ENCODE peak calls at places on chromosomes 3 and 15, in four cellular contexts. R is IMR-90, O is H9, F is ascending aorta. Q is an unnamed sample.

GRCh38 chr3:197504239-197505191 is 51.3 kb downstream of the BDH1 start:
- DNase-seq in R (no peak), O (no peak), F (no peak), Q (no peak)

GRCh38 chr15:95887666-95888480 is 442.6 kb upstream of the NR2F2 start:
- DNase-seq in R (peak), O (no peak), F (no peak), Q (no peak)

GRCh38 chr3:171028779-171029232 is 2.3 kb upstream of the SLC2A2 start:
- DNase-seq in R (peak), O (no peak), F (no peak), Q (peak)

GRCh38 chr3:132285620-132285945 is 31.6 kb upstream of the ACP3 start:
- DNase-seq in R (no peak), O (no peak), F (no peak), Q (no peak)

GRCh38 chr3:127676921-127677351 is 4.2 kb downstream of the ABTB1 start:
- DNase-seq in R (no peak), O (no peak), F (peak), Q (no peak)

GRCh38 chr3:59327324-59327939 is 277.6 kb upstream of the CFAP20DC start:
- DNase-seq in R (peak), O (no peak), F (no peak), Q (peak)

GRCh38 chr3:112752092-112752512 is 94.6 kb downstream of the CD200R1L start:
- DNase-seq in R (peak), O (no peak), F (no peak), Q (no peak)

GRCh38 chr3:105715372-105715771 is 153.4 kb downstream of the CBLB start:
- DNase-seq in R (peak), O (no peak), F (no peak), Q (peak)

GRCh38 chr3:148079370-148079769 is 618.3 kb upstream of the AGTR1 start:
- DNase-seq in R (no peak), O (no peak), F (no peak), Q (no peak)

GRCh38 chr15:67463488-67463887 is 57.4 kb upstream of the C15orf61 start:
- DNase-seq in R (no peak), O (no peak), F (no peak), Q (no peak)

GRCh38 chr15:69522361-69522760 is 69.7 kb downstream of the RPLP1 start:
- DNase-seq in R (no peak), O (peak), F (no peak), Q (no peak)

GRCh38 chr3:72494076-72495000 is 353.9 kb downstream of the SHQ1 start:
- DNase-seq in R (peak), O (no peak), F (no peak), Q (no peak)

GRCh38 chr3:88912294-88913014 is 195.0 kb upstream of the EPHA3 start:
- DNase-seq in R (no peak), O (peak), F (no peak), Q (no peak)

GRCh38 chr3:4981688-4982494 is 2.7 kb downstream of the BHLHE40 start:
- DNase-seq in R (peak), O (no peak), F (no peak), Q (no peak)

GRCh38 chr15:62469478-62469873 is 304.4 kb upstream of the C2CD4B start:
- DNase-seq in R (peak), O (no peak), F (peak), Q (no peak)

GRCh38 chr3:66425566-66425965 is 75.3 kb downstream of the LRIG1 start:
- DNase-seq in R (no peak), O (no peak), F (no peak), Q (no peak)

GRCh38 chr3:31178467-31178866 is 284.0 kb upstream of the GADL1 start:
- DNase-seq in R (no peak), O (no peak), F (no peak), Q (no peak)

GRCh38 chr3:12115846-12116245 is 42.9 kb downstream of the TIMP4 start:
- DNase-seq in R (no peak), O (no peak), F (no peak), Q (no peak)

GRCh38 chr3:43349759-43350158 is 63.4 kb downstream of the SNRK start:
- DNase-seq in R (peak), O (no peak), F (no peak), Q (no peak)

GRCh38 chr3:4995500-4996053 is 16.3 kb downstream of the BHLHE40 start:
- DNase-seq in R (peak), O (no peak), F (peak), Q (peak)

GRCh38 chr3:8987673-8988655 is 24.7 kb upstream of the RAD18 start:
- DNase-seq in R (peak), O (peak), F (peak), Q (peak)

GRCh38 chr3:13565581-13566461 is 16.9 kb downstream of the FBLN2 start:
- DNase-seq in R (no peak), O (no peak), F (no peak), Q (no peak)

GRCh38 chr15:90064931-90065681 is 37.2 kb downstream of the IDH2 start:
- DNase-seq in R (no peak), O (no peak), F (no peak), Q (no peak)

GRCh38 chr15:90065682-90066049 is 36.6 kb downstream of the IDH2 start:
- DNase-seq in R (no peak), O (no peak), F (no peak), Q (no peak)

GRCh38 chr15:90062729-90063684 is 39.3 kb downstream of the IDH2 start:
- DNase-seq in R (no peak), O (no peak), F (no peak), Q (no peak)

GRCh38 chr15:90062023-90062728 is 40.1 kb downstream of the IDH2 start:
- DNase-seq in R (no peak), O (peak), F (no peak), Q (peak)

DNA sequence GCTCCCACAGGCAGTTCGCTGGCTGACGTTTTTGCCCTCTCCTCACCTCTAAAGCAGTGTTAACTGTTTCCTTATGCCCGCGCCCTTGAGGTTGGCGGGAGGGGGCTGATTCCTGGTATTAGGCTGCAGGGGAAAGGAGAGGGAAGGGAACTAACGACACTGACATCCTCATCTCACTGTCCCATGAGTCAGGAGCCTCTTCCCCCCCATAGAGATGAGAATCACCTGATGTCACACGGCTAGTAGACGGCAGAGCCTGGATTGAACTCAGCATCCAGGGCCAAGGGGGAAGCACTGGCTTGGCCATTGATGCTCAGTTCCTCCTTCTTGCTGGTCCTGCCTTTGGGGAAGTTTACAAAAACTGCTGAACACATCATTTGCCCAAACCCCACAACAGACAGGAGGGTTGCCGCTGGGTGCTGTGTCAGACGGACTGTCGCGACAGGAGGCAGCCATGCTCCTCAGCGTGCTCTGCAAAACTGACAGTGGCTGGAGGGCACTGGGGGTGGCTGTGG is 38.5 kb downstream of the IDH2 start:
- DNase-seq in R (no peak), O (no peak), F (no peak), Q (no peak)
- H3K27ac ChIP-seq in R (no peak), O (no peak), F (peak), Q (peak)

GRCh38 chr15:41795996-41796395 is 21.7 kb downstream of the MAPKBP1 start:
- DNase-seq in R (no peak), O (no peak), F (no peak), Q (no peak)
- TF ChIP-seq CTCF in R (no peak), O (no peak), F (no peak), Q (no peak)

GRCh38 chr15:39782441-39783138 is at the start of gene FSIP1:
- DNase-seq in R (peak), O (peak), F (peak), Q (peak)
- H3K27ac ChIP-seq in R (peak), O (no peak), F (peak), Q (peak)

DNA sequence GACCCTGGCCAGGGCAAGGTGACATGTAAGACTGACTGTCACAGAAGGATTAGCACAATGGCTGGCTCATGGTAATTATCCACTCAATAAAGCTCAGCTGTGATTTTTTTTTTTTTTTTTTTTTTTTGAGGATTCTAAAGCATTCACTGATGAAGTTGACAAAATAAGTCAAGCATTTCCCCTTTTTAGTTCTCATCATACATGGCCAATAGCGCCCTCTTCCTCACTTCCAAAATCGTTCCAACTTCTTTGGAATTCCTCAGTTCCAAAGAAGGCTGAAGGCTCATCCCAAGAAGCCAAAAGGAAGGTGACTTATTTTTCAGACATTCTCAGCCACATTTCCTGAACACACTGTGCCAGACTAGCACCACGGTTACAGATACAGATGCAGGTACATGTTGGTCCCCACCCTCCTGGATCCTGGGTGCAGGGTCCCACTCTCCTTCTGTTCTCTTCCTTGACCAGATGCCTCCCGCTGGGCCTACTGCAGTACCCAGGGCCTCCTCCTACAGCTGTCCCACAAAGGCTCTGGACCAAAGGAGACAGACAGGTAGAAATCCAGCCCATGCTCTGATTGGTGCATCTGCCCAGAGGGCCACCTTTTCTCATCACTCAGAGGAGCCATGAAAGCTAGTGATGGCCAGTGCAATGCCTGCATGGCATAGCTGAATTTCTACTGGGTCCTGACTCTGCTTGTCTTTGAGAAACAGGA is 202.6 kb downstream of the UACA start:
- DNase-seq in R (no peak), O (peak), F (peak), Q (no peak)
- TF ChIP-seq CTCF in R (no peak), O (no peak), F (no peak), Q (no peak)